ENCODE peak calls at places on chromosomes 12 and 14, in five cellular contexts. H, B, A, I and Z are unnamed samples.

GRCh38 chr14:76420827-76421226 is 44.9 kb downstream of the ESRRB start:
- DNase-seq in B (no peak), H (no peak), A (no peak), I (no peak), Z (no peak)

GRCh38 chr14:53265025-53265424 is 111.9 kb upstream of the DDHD1 start:
- DNase-seq in B (no peak), I (no peak), H (peak; percentile 31), A (no peak), Z (no peak)

GRCh38 chr14:92404938-92405337 is 82.0 kb downstream of the SLC24A4 start:
- DNase-seq in H (no peak), I (no peak), B (no peak), A (no peak), Z (no peak)

GRCh38 chr14:100898935-100899840 is 4.3 kb downstream of the RTL1 start:
- DNase-seq in H (no peak), I (no peak), B (peak; percentile 51), A (no peak), Z (no peak)

GRCh38 chr12:75812341-75813018 is 219.1 kb downstream of the PHLDA1 start:
- DNase-seq in H (peak; percentile 67), I (no peak), A (no peak), B (peak; percentile 61), Z (no peak)

GRCh38 chr12:47709277-47710048 is 3.6 kb upstream of the RPAP3 start:
- DNase-seq in B (no peak), H (no peak), I (no peak), A (no peak), Z (no peak)

GRCh38 chr14:38121280-38121679 is 86.4 kb upstream of the SSTR1 start:
- DNase-seq in H (no peak), B (no peak), I (no peak), A (no peak), Z (no peak)

GRCh38 chr14:32225378-32225920 is 22.4 kb upstream of the RNU6-8 start:
- DNase-seq in I (no peak), A (no peak), H (no peak), B (no peak), Z (no peak)

GRCh38 chr12:89506050-89506449 is 18.5 kb downstream of the GALNT4 start:
- DNase-seq in I (no peak), H (no peak), A (no peak), B (no peak), Z (no peak)

GRCh38 chr14:51846631-51847488 is 13.6 kb upstream of the GNG2 start:
- DNase-seq in B (peak; percentile 93), A (peak; percentile 88), I (peak; percentile 12), H (peak; percentile 93), Z (peak; percentile 54)

GRCh38 chr14:26939756-26940155 is 341.9 kb upstream of the NOVA1 start:
- DNase-seq in B (no peak), A (no peak), H (no peak), I (no peak), Z (no peak)

GRCh38 chr12:111557271-111558106 is 41.6 kb downstream of the ATXN2 start:
- DNase-seq in B (no peak), H (no peak), I (no peak), A (no peak), Z (no peak)